ENCODE peak calls at places on chromosomes 2 and 18, in six cellular contexts. O, I, Z, K, Q and C are unnamed samples. For H3K4me1, the result is how much of the 10 kb centered on the place peaks cover.

GRCh38 chr2:10036095-10036879 is 7.1 kb upstream of the KLF11 start:
- DNase-seq in Q (peak), O (peak), I (peak), Z (peak), K (peak), C (no peak)

GRCh38 chr2:31378389-31378788 is 36.2 kb downstream of the XDH start:
- DNase-seq in O (no peak), Q (no peak), I (no peak), K (no peak), Z (peak), C (no peak)

GRCh38 chr2:86036790-86037138 is 68.9 kb downstream of the POLR1A start:
- DNase-seq in O (no peak), Q (no peak), I (no peak), K (no peak), Z (no peak), C (no peak)

GRCh38 chr18:38047820-38048219 is 482.2 kb upstream of the CELF4 start:
- DNase-seq in I (no peak), Z (no peak), Q (no peak), K (no peak), O (no peak), C (no peak)

GRCh38 chr18:64436111-64436510 is 287.2 kb upstream of the LINC00305 start:
- DNase-seq in Z (no peak), K (no peak), Q (no peak), I (no peak), O (no peak), C (no peak)

GRCh38 chr2:198054299-198054698 is 249.9 kb downstream of the PLCL1 start:
- DNase-seq in Z (no peak), K (peak), O (peak), I (peak), Q (peak), C (no peak)

GRCh38 chr2:239726091-239726591 is 299.0 kb downstream of the NDUFA10 start:
- DNase-seq in Z (no peak), O (no peak), Q (no peak), I (no peak), K (no peak), C (no peak)

GRCh38 chr2:127185093-127185492 is 35.0 kb downstream of the CYP27C1 start:
- DNase-seq in Z (no peak), Q (no peak), O (no peak), I (no peak), K (no peak), C (no peak)

GRCh38 chr2:51013060-51013746 is 18.7 kb downstream of the NRXN1 start:
- DNase-seq in Q (no peak), I (no peak), K (no peak), O (peak), Z (peak), C (peak)

GRCh38 chr2:216292886-216293291 is 79.4 kb downstream of the MARCHF4 start:
- DNase-seq in Z (peak), Q (no peak), I (no peak), K (peak), O (no peak), C (no peak)

GRCh38 chr2:240137596-240138274 is 1.6 kb upstream of the COPS9 start:
- DNase-seq in Q (no peak), K (no peak), O (no peak), I (no peak), Z (peak), C (no peak)

GRCh38 chr2:184692137-184692734 is 93.9 kb downstream of the ZNF804A start:
- DNase-seq in I (no peak), K (peak), Z (no peak), Q (no peak), O (no peak), C (no peak)

GRCh38 chr2:60806988-60807681 is 51.1 kb downstream of the PAPOLG start:
- DNase-seq in I (no peak), O (no peak), K (peak), Z (no peak), Q (no peak), C (no peak)

GRCh38 chr2:189868896-189869295 is 84.6 kb downstream of the PMS1 start:
- DNase-seq in Z (no peak), I (no peak), Q (no peak), O (no peak), K (no peak), C (no peak)
- H3K4me1 ChIP-seq in Z (under half), I (under half), Q (under half), O (under half), K (under half), C (under half)

GRCh38 chr2:217362710-217363109 is 502.8 kb upstream of the TNP1 start:
- DNase-seq in O (no peak), Z (no peak), K (no peak), I (no peak), Q (no peak), C (no peak)
- H3K4me1 ChIP-seq in O (under half), Z (under half), K (under half), I (under half), Q (under half), C (half or more)

GRCh38 chr2:173862612-173863217 is 102.5 kb downstream of the SP3 start:
- DNase-seq in Z (no peak), O (no peak), I (no peak), Q (no peak), K (no peak), C (no peak)
- H3K4me1 ChIP-seq in Z (under half), O (under half), I (under half), Q (under half), K (under half), C (under half)

GRCh38 chr2:98474979-98475632 is 30.4 kb downstream of the INPP4A start:
- DNase-seq in I (no peak), Z (no peak), K (no peak), O (no peak), Q (no peak), C (no peak)
- H3K4me1 ChIP-seq in I (under half), Z (under half), K (under half), O (under half), Q (under half), C (under half)

GRCh38 chr18:32441536-32441935 is 29.1 kb downstream of the GAREM1 start:
- DNase-seq in K (no peak), Z (no peak), I (no peak), O (no peak), Q (no peak), C (no peak)

GRCh38 chr18:32440478-32440877 is 30.2 kb downstream of the GAREM1 start:
- DNase-seq in Q (no peak), O (no peak), K (no peak), Z (no peak), I (no peak), C (no peak)

GRCh38 chr18:32439802-32440201 is 30.9 kb downstream of the GAREM1 start:
- DNase-seq in Z (no peak), Q (no peak), O (no peak), I (peak), K (no peak), C (no peak)

GRCh38 chr18:32443356-32443755 is 27.3 kb downstream of the GAREM1 start:
- DNase-seq in K (no peak), Z (no peak), Q (no peak), O (no peak), I (no peak), C (no peak)

DNA sequence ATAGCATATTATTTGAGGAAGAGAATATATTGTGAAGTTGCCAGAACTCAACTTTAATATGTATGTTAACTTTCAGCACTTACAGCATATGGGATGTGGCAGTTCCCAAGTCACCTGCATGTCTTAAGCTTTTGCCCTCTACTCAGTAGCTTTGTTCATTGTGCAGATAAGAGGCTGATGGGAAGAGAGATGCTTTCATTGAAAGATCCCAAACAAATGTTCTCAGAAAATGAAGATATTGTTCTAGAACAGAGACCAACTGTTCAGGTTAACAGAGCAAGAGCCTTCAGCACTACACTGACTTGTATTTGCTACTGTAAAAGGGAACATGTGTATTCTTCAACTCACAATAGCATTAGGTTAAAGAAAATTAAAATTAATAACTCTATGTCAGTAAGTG is 28.1 kb downstream of the GAREM1 start:
- DNase-seq in I (no peak), Z (no peak), O (no peak), K (no peak), Q (no peak), C (no peak)
- H3K4me1 ChIP-seq in I (under half), Z (half or more), O (under half), K (under half), Q (under half), C (under half)